ENCODE peak calls at places on chromosomes 6 and 20, in four cellular contexts. R, N, S and G are unnamed samples.
A peak's percentile ranks its signal among the peaks of the same experiment; 100 is the strongest.

GRCh38 chr6:105319331-105319730 is 83.6 kb downstream of the PREP start:
- DNase-seq in R (peak; percentile 13), N (no peak), S (no peak), G (no peak)

GRCh38 chr6:159312204-159312603 is 143.0 kb downstream of the FNDC1 start:
- DNase-seq in R (peak; percentile 18), N (no peak), S (no peak), G (no peak)

GRCh38 chr6:39849764-39850163 is 57.6 kb downstream of the DAAM2 start:
- DNase-seq in R (peak; percentile 67), N (no peak), S (no peak), G (no peak)

GRCh38 chr20:57618766-57619052 is 1.5 kb downstream of the ZBP1 start:
- DNase-seq in R (no peak), N (no peak), S (no peak), G (no peak)

GRCh38 chr6:108735991-108736345 is 112.3 kb upstream of the ARMC2 start:
- DNase-seq in R (no peak), N (no peak), S (peak; percentile 82), G (no peak)

GRCh38 chr6:33206027-33206863 is 1.8 kb downstream of the HSD17B8 start:
- DNase-seq in R (no peak), N (no peak), S (no peak), G (peak; percentile 54)

GRCh38 chr6:26195376-26195923 is 108.2 kb downstream of the HFE start:
- DNase-seq in R (peak; percentile 95), N (peak; percentile 85), S (peak; percentile 98), G (peak; percentile 93)

GRCh38 chr6:150025201-150025917 is at the start of gene RAET1L:
- DNase-seq in R (peak; percentile 37), N (peak; percentile 31), S (peak; percentile 47), G (no peak)

GRCh38 chr6:4134841-4135664 is at the start of gene ECI2:
- DNase-seq in R (no peak), N (peak; percentile 78), S (no peak), G (peak; percentile 85)

GRCh38 chr6:161435426-161436065 is 161.7 kb upstream of the AGPAT4 start:
- DNase-seq in R (peak; percentile 58), N (no peak), S (no peak), G (no peak)

GRCh38 chr6:37006793-37007339 is 1.4 kb downstream of the FGD2 start:
- DNase-seq in R (no peak), N (no peak), S (no peak), G (no peak)

GRCh38 chr20:4341804-4342560 is 326.6 kb upstream of the RNF24 start:
- DNase-seq in R (peak; percentile 25), N (no peak), S (no peak), G (no peak)

GRCh38 chr20:1905009-1905408 is 9.8 kb downstream of the SIRPA start:
- DNase-seq in R (no peak), N (no peak), S (no peak), G (no peak)

GRCh38 chr6:156840136-156840535 is 63.0 kb downstream of the ARID1B start:
- DNase-seq in R (peak; percentile 70), N (no peak), S (no peak), G (no peak)

GRCh38 chr6:4610256-4610655 is 165.9 kb upstream of the CDYL start:
- DNase-seq in R (peak; percentile 98), N (peak; percentile 62), S (peak; percentile 61), G (peak; percentile 77)

GRCh38 chr6:131999545-132000146 is 48.5 kb upstream of the CCN2 start:
- DNase-seq in R (no peak), N (no peak), S (no peak), G (no peak)

GRCh38 chr6:43274916-43275597 is 23.0 kb upstream of the SLC22A7 start:
- DNase-seq in R (no peak), N (no peak), S (peak; percentile 82), G (no peak)

GRCh38 chr20:41175201-41175651 is 37.9 kb downstream of the PLCG1 start:
- DNase-seq in R (no peak), N (no peak), S (peak; percentile 29), G (peak; percentile 43)

GRCh38 chr6:31122803-31123706 is 2.8 kb upstream of the CDSN start:
- DNase-seq in R (peak; percentile 93), N (peak; percentile 54), S (no peak), G (peak; percentile 92)

GRCh38 chr20:15831201-15831600 is 742.0 kb downstream of the KIF16B start:
- DNase-seq in R (no peak), N (no peak), S (no peak), G (no peak)

GRCh38 chr20:57090590-57091560 is 175.6 kb downstream of the BMP7 start:
- DNase-seq in R (no peak), N (no peak), S (no peak), G (no peak)

GRCh38 chr6:10369896-10370295 is 45.0 kb downstream of the TFAP2A start:
- DNase-seq in R (no peak), N (no peak), S (no peak), G (no peak)

GRCh38 chr20:53668981-53669380 is 75.3 kb upstream of the ZNF217 start:
- DNase-seq in R (no peak), N (no peak), S (peak; percentile 78), G (no peak)

GRCh38 chr6:12543953-12544352 is 172.6 kb upstream of the PHACTR1 start:
- DNase-seq in R (no peak), N (no peak), S (peak; percentile 57), G (no peak)

GRCh38 chr6:111872521-111873177 is 603 bp downstream of the FYN start:
- DNase-seq in R (no peak), N (peak; percentile 37), S (peak; percentile 69), G (peak; percentile 67)

GRCh38 chr6:75279418-75279817 is 5.2 kb downstream of the TMEM30A start:
- DNase-seq in R (no peak), N (no peak), S (no peak), G (no peak)

GRCh38 chr20:10571313-10571815 is 102.4 kb downstream of the JAG1 start:
- DNase-seq in R (no peak), N (no peak), S (no peak), G (no peak)

GRCh38 chr6:163181666-163182180 is 232.8 kb upstream of the QKI start:
- DNase-seq in R (no peak), N (no peak), S (no peak), G (no peak)

GRCh38 chr6:42661540-42662153 is 60.8 kb downstream of the PRPH2 start:
- DNase-seq in R (peak; percentile 79), N (peak; percentile 71), S (peak; percentile 94), G (peak; percentile 85)

GRCh38 chr6:165229216-165229615 is 80.2 kb downstream of the C6orf118 start:
- DNase-seq in R (no peak), N (no peak), S (no peak), G (no peak)

GRCh38 chr6:72683797-72684196 is 61.9 kb downstream of the KCNQ5 start:
- DNase-seq in R (no peak), N (no peak), S (no peak), G (no peak)

GRCh38 chr20:51319522-51319921 is 223.0 kb downstream of the NFATC2 start:
- DNase-seq in R (no peak), N (no peak), S (no peak), G (no peak)

GRCh38 chr20:33489495-33490022 is 337 bp upstream of the CBFA2T2 start:
- DNase-seq in R (peak; percentile 99), N (peak; percentile 100), S (peak; percentile 100), G (peak; percentile 100)

GRCh38 chr20:47325242-47325641 is 31.3 kb downstream of the ZMYND8 start:
- DNase-seq in R (no peak), N (no peak), S (no peak), G (no peak)

GRCh38 chr6:130322673-130323268 is 43.0 kb upstream of the TMEM200A start:
- DNase-seq in R (peak; percentile 84), N (no peak), S (peak; percentile 82), G (peak; percentile 28)

GRCh38 chr20:36736451-36737182 is 9.3 kb downstream of the NDRG3 start:
- DNase-seq in R (no peak), N (no peak), S (no peak), G (no peak)

GRCh38 chr6:118872726-118873125 is 21.2 kb upstream of the ASF1A start:
- DNase-seq in R (peak; percentile 33), N (no peak), S (no peak), G (no peak)

GRCh38 chr6:148407372-148407771 is 64.7 kb downstream of the SASH1 start:
- DNase-seq in R (peak; percentile 88), N (no peak), S (no peak), G (peak; percentile 71)

GRCh38 chr6:3965071-3965718 is 113.7 kb downstream of the FAM217A start:
- DNase-seq in R (no peak), N (no peak), S (no peak), G (no peak)

DNA sequence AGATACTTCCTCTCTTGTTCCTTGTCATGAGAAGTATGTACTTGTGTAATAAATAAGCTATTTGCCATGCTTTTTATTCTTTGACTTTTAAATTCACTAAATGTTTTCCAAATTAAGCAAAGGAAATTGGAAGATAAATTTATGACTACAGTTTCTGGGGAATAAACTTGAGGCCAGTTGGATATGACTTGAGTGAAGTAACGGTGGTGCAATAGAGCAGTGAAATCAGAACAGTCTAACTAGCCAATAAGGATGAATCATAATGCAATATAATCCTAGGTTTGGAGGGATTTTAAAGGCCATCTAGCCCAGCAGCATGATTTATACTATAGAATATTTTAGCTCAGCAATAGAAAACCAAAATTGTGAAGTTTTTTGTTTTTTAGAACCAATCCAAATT is 183.8 kb upstream of the TCF21 start:
- DNase-seq in R (peak; percentile 79), N (no peak), S (no peak), G (no peak)
- H3K27ac ChIP-seq in R (no peak overlapping the region), N (peak overlapping the region; percentile 56), S (no peak overlapping the region), G (no peak overlapping the region)

DNA sequence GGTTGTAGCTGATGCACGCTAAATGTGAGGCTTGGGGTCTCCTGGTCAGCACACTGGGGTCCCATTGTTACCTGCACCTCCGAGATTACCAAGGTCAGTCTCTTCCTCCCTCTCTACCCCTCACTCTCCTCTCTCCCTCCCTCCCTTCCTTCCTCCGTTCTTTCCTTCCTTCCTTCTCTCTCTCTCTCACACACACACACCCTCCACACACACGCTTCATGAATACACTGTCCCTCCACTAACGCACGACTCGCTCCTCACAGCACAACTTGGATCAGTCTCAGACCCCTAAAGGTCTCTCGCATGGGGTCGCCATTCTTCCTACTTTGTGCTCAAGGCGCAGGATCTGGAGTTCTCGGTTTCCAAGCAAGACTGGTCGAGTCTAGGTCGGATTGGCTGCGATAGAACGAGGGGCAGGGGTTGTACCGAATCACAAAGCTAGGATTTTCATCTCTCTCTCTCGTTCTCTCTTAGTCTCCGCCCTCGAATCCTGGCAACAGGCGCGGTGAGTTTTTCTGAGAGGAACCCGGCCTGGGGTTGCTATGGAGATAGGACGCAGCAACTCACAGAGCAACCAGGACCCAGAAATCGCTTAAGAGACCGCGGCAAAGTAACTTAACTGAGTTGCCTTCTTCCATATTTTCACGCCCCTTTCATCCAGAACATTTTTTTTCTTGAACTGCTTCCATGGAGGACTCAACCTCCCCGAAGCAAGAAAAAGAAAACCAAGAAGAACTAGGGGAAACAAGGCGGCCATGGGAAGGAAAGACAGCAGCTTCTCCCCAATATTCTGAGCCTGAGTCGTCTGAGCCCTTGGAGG is at the start of gene RSPH4A:
- DNase-seq in R (peak; percentile 96), N (peak; percentile 90), S (peak; percentile 90), G (peak; percentile 96)
- TF ChIP-seq CTCF in R (peak; percentile 43), N (no peak), S (no peak), G (no peak)

GRCh38 chr20:62294516-62294915 is 8.3 kb upstream of the ADRM1 start:
- DNase-seq in R (no peak), N (no peak), S (no peak), G (no peak)
- H3K4me3 ChIP-seq in R (no peak overlapping the region), N (no peak overlapping the region), S (no peak overlapping the region), G (no peak overlapping the region)

GRCh38 chr6:16676376-16676775 is 84.9 kb downstream of the ATXN1 start:
- DNase-seq in R (no peak), N (no peak), S (no peak), G (no peak)
- H3K27ac ChIP-seq in R (no peak overlapping the region), N (peak overlapping the region; percentile 56), S (no peak overlapping the region), G (peak overlapping the region; percentile 49)

GRCh38 chr6:114327074-114327473 is 15.7 kb downstream of the HS3ST5 start:
- DNase-seq in R (no peak), N (no peak), S (no peak), G (no peak)
- TF ChIP-seq CTCF in R (no peak), N (no peak), S (no peak), G (no peak)